ENCODE peak calls at places on chromosomes 6 and 20, in eight cellular contexts. E is myocyte, M is posterior cingulate gyrus, S is LoVo, B is HL-60, W is fibroblast of the conjunctiva, P is HFFc6, L is smooth muscle cell of the brain vasculature. Y is an unnamed sample.

GRCh38 chr6:89217308-89217999 is at the start of gene GABRR1:
- DNase-seq in E (no peak), M (no peak), S (no peak), B (no peak), W (no peak), P (no peak), L (no peak), Y (no peak)

GRCh38 chr6:52407467-52407866 is 12.7 kb upstream of the EFHC1 start:
- DNase-seq in E (peak; percentile 70), M (no peak), S (no peak), B (peak; percentile 42), W (peak; percentile 37), P (peak; percentile 68), L (no peak), Y (no peak)

GRCh38 chr20:64139200-64140081 is 24.8 kb upstream of the MYT1 start:
- DNase-seq in E (no peak), M (no peak), S (no peak), B (no peak), W (no peak), P (no peak), L (no peak), Y (no peak)

GRCh38 chr6:130494745-130495144 is 128.9 kb downstream of the TMEM200A start:
- DNase-seq in E (no peak), M (no peak), S (no peak), B (no peak), W (no peak), P (no peak), L (no peak), Y (no peak)

GRCh38 chr20:44471481-44471882 is 4.2 kb upstream of the TTPAL start:
- DNase-seq in E (peak; percentile 56), M (no peak), S (no peak), B (no peak), W (no peak), P (peak; percentile 54), L (no peak), Y (no peak)

GRCh38 chr6:120354452-120355098 is 979.7 kb downstream of the TBC1D32 start:
- DNase-seq in E (no peak), M (no peak), S (no peak), B (no peak), W (no peak), P (no peak), L (no peak), Y (no peak)

GRCh38 chr6:170363255-170363654 is 56.7 kb downstream of the FAM120B start:
- DNase-seq in E (no peak), M (no peak), S (no peak), B (no peak), W (no peak), P (no peak), L (no peak), Y (no peak)

GRCh38 chr20:38290829-38291581 is 13.0 kb upstream of the BPI start:
- DNase-seq in E (peak; percentile 77), M (peak; percentile 10), S (peak; percentile 19), B (no peak), W (peak; percentile 29), P (no peak), L (peak; percentile 98), Y (no peak)

GRCh38 chr6:34350100-34350936 is 42.2 kb downstream of the NUDT3 start:
- DNase-seq in E (no peak), M (no peak), S (no peak), B (no peak), W (no peak), P (no peak), L (no peak), Y (no peak)

GRCh38 chr6:6614096-6614964 is 25.8 kb downstream of the LY86 start:
- DNase-seq in E (no peak), M (peak; percentile 77), S (no peak), B (no peak), W (no peak), P (no peak), L (no peak), Y (no peak)

GRCh38 chr6:98539669-98540207 is 294.6 kb upstream of the POU3F2 start:
- DNase-seq in E (no peak), M (no peak), S (no peak), B (no peak), W (no peak), P (no peak), L (no peak), Y (no peak)

GRCh38 chr20:51735728-51736600 is 32.2 kb downstream of the ATP9A start:
- DNase-seq in E (no peak), M (no peak), S (peak; percentile 33), B (no peak), W (no peak), P (no peak), L (no peak), Y (no peak)

GRCh38 chr6:87213364-87213763 is 58.0 kb downstream of the ZNF292 start:
- DNase-seq in E (no peak), M (no peak), S (peak; percentile 39), B (no peak), W (no peak), P (no peak), L (no peak), Y (no peak)

GRCh38 chr6:31652925-31653724 is 664 bp upstream of the BAG6 start:
- DNase-seq in E (no peak), M (peak; percentile 81), S (no peak), B (peak; percentile 91), W (peak; percentile 85), P (peak; percentile 84), L (no peak), Y (peak; percentile 79)

GRCh38 chr20:33733654-33734576 is 2.1 kb downstream of the ZNF341 start:
- DNase-seq in E (peak; percentile 49), M (no peak), S (peak; percentile 82), B (peak; percentile 66), W (peak; percentile 55), P (peak; percentile 76), L (peak; percentile 39), Y (no peak)

GRCh38 chr20:57190536-57191265 is 75.7 kb downstream of the BMP7 start:
- DNase-seq in E (no peak), M (no peak), S (no peak), B (no peak), W (no peak), P (peak; percentile 31), L (no peak), Y (no peak)

GRCh38 chr6:56595490-56596122 is 47.1 kb downstream of the DST start:
- DNase-seq in E (peak; percentile 55), M (peak; percentile 39), S (peak; percentile 36), B (peak; percentile 45), W (peak; percentile 16), P (peak; percentile 42), L (no peak), Y (peak; percentile 57)